ENCODE peak calls at places on chromosomes 3 and 15, in six cellular contexts. C is stromal cell of bone marrow; J is PC-3; U is A549; Q is H54; L is CD8-positive, alpha-beta T cell. D is an unnamed sample.
A peak's percentile ranks its signal among the peaks of the same experiment; 100 is the strongest.

GRCh38 chr3:9843715-9844438 is at the start of gene RPUSD3:
- DNase-seq in L (peak; percentile 98), U (peak; percentile 99), Q (peak; percentile 93), J (peak; percentile 99), C (peak; percentile 90), D (peak; percentile 94)

GRCh38 chr15:40435331-40436089 is 5.2 kb upstream of the BAHD1 start:
- DNase-seq in L (no peak), C (no peak), Q (no peak), U (no peak), J (no peak), D (no peak)

GRCh38 chr15:57567909-57568308 is 23.8 kb upstream of the MYZAP start:
- DNase-seq in C (no peak), L (no peak), J (no peak), Q (no peak), U (no peak), D (no peak)

GRCh38 chr15:84797801-84798200 is 19.4 kb upstream of the ALPK3 start:
- DNase-seq in L (no peak), J (no peak), Q (no peak), U (no peak), C (no peak), D (no peak)

GRCh38 chr15:80452166-80452565 is 48.0 kb downstream of the ARNT2 start:
- DNase-seq in C (no peak), Q (no peak), J (no peak), L (no peak), U (no peak), D (no peak)

GRCh38 chr3:197750863-197751737 is 1.4 kb downstream of the FYTTD1 start:
- DNase-seq in C (no peak), Q (no peak), L (peak; percentile 33), J (peak; percentile 29), U (no peak), D (peak; percentile 50)

GRCh38 chr3:136567599-136568188 is 184.5 kb downstream of the STAG1 start:
- DNase-seq in C (no peak), Q (no peak), L (no peak), U (no peak), J (peak; percentile 4), D (no peak)

GRCh38 chr3:186653984-186654383 is 11.8 kb upstream of the HRG start:
- DNase-seq in C (no peak), J (no peak), U (peak; percentile 15), Q (no peak), L (no peak), D (no peak)

GRCh38 chr3:108472011-108472591 is 38.3 kb downstream of the MYH15 start:
- DNase-seq in U (peak; percentile 53), J (peak; percentile 95), Q (peak; percentile 33), L (no peak), C (peak; percentile 83), D (no peak)

GRCh38 chr15:67783303-67783702 is 42.0 kb upstream of the SKOR1 start:
- DNase-seq in U (no peak), J (no peak), C (no peak), Q (no peak), L (peak; percentile 50), D (no peak)

GRCh38 chr3:101643861-101644613 is 32.9 kb downstream of the ZBTB11 start:
- DNase-seq in J (peak; percentile 88), U (no peak), C (peak; percentile 56), L (peak; percentile 22), Q (no peak), D (peak; percentile 90)

GRCh38 chr15:75732809-75733451 is 20.3 kb upstream of the CSPG4 start:
- DNase-seq in J (peak; percentile 71), L (peak; percentile 37), C (peak; percentile 31), U (peak; percentile 65), Q (no peak), D (no peak)

GRCh38 chr3:66487475-66487874 is 13.3 kb downstream of the LRIG1 start:
- DNase-seq in C (no peak), J (no peak), Q (no peak), U (no peak), L (no peak), D (no peak)

GRCh38 chr15:40894689-40895308 is 549 bp downstream of the VPS18 start:
- DNase-seq in C (peak; percentile 65), U (peak; percentile 76), L (peak; percentile 61), Q (peak; percentile 63), J (peak; percentile 81), D (peak; percentile 52)

GRCh38 chr3:99167016-99167415 is 265.5 kb upstream of the DCBLD2 start:
- DNase-seq in J (no peak), U (no peak), Q (no peak), L (no peak), C (peak; percentile 20), D (no peak)

GRCh38 chr3:47855461-47856383 is 52.8 kb downstream of the DHX30 start:
- DNase-seq in J (no peak), L (no peak), C (no peak), U (no peak), Q (no peak), D (no peak)

GRCh38 chr3:118554148-118554819 is 480.4 kb downstream of the IGSF11 start:
- DNase-seq in Q (no peak), U (no peak), J (no peak), C (no peak), L (no peak), D (no peak)

GRCh38 chr15:75662823-75663519 is 15.3 kb downstream of the SNX33 start:
- DNase-seq in U (no peak), Q (no peak), C (no peak), L (no peak), J (no peak), D (no peak)

GRCh38 chr3:52385157-52385556 is 59.7 kb downstream of the SEMA3G start:
- DNase-seq in L (no peak), C (peak; percentile 3), Q (peak; percentile 44), U (peak; percentile 64), J (peak; percentile 63), D (peak; percentile 44)

GRCh38 chr15:30954674-30955073 is 36.8 kb downstream of the MTMR10 start:
- DNase-seq in L (no peak), C (no peak), U (peak; percentile 13), Q (no peak), J (peak; percentile 58), D (no peak)

GRCh38 chr15:95994418-95994817 is 336.1 kb upstream of the NR2F2 start:
- DNase-seq in C (no peak), Q (peak; percentile 4), L (no peak), J (no peak), U (no peak), D (no peak)

GRCh38 chr15:77656294-77656693 is 23.6 kb upstream of the LINGO1 start:
- DNase-seq in J (no peak), C (no peak), L (no peak), U (no peak), Q (no peak), D (no peak)

GRCh38 chr15:83118968-83119367 is 11.5 kb downstream of the TM6SF1 start:
- DNase-seq in Q (no peak), L (no peak), U (no peak), C (no peak), J (no peak), D (no peak)

GRCh38 chr15:36407647-36408046 is 171.8 kb upstream of the CDIN1 start:
- DNase-seq in L (no peak), U (no peak), Q (no peak), C (peak; percentile 48), J (peak; percentile 78), D (no peak)

GRCh38 chr3:133248389-133248788 is 151.5 kb upstream of the BFSP2 start:
- DNase-seq in L (no peak), Q (no peak), U (no peak), C (peak; percentile 6), J (no peak), D (no peak)

GRCh38 chr3:160948273-160948672 is 156.9 kb downstream of the B3GALNT1 start:
- DNase-seq in J (no peak), L (no peak), C (no peak), Q (no peak), U (no peak), D (no peak)

GRCh38 chr3:69499899-69500316 is 114.0 kb upstream of the FRMD4B start:
- DNase-seq in L (no peak), Q (no peak), J (no peak), C (peak; percentile 54), U (no peak), D (no peak)